ENCODE peak calls at places on chromosomes 4 and X, in four cellular contexts. G is NCI-H510A; Y is mucosa of gallbladder; L is activated CD4-positive, CD25-positive, alpha-beta regulatory T cell. V is an unnamed sample.

GRCh38 chrX:10892605-10893225 is 218.4 kb upstream of the HCCS start:
- DNase-seq in Y (no peak), G (no peak), L (no peak), V (no peak)

GRCh38 chr4:27168783-27169182 is 308.1 kb downstream of the STIM2 start:
- DNase-seq in Y (no peak), G (no peak), L (no peak), V (no peak)

GRCh38 chr4:119286377-119287002 is 35.4 kb downstream of the FABP2 start:
- DNase-seq in G (no peak), L (no peak), Y (no peak), V (no peak)

GRCh38 chr4:174629265-174629664 is 107.0 kb upstream of the HPGD start:
- DNase-seq in Y (no peak), G (no peak), L (no peak), V (no peak)

GRCh38 chr4:38728651-38729141 is 54.1 kb downstream of the TLR10 start:
- DNase-seq in G (peak), L (no peak), Y (peak), V (no peak)

GRCh38 chrX:150446995-150447394 is 83.9 kb downstream of the MAMLD1 start:
- DNase-seq in L (no peak), Y (no peak), G (no peak), V (no peak)

GRCh38 chr4:845233-845835 is 19.4 kb upstream of the CPLX1 start:
- DNase-seq in G (no peak), L (no peak), Y (no peak), V (no peak)

GRCh38 chrX:134654398-134655012 is 3.8 kb downstream of the PLAC1 start:
- DNase-seq in Y (no peak), G (no peak), L (no peak), V (no peak)

GRCh38 chr4:136078971-136079370 is 1453.3 kb downstream of the PCDH18 start:
- DNase-seq in Y (no peak), L (no peak), G (no peak), V (no peak)

GRCh38 chr4:26242451-26242850 is 78.4 kb upstream of the RBPJ start:
- DNase-seq in G (no peak), L (no peak), Y (no peak), V (no peak)

GRCh38 chrX:12447448-12448154 is 309.3 kb downstream of the FRMPD4 start:
- DNase-seq in G (no peak), L (no peak), Y (no peak), V (no peak)

GRCh38 chrX:41491267-41492004 is 44.3 kb downstream of the NYX start:
- DNase-seq in Y (no peak), G (no peak), L (no peak), V (no peak)

GRCh38 chr4:75547647-75548387 is 8.0 kb upstream of the ODAPH start:
- DNase-seq in G (peak), L (no peak), Y (peak), V (no peak)

GRCh38 chr4:76233534-76233933 is 18.0 kb upstream of the FAM47E start:
- DNase-seq in G (no peak), L (no peak), Y (no peak), V (no peak)

GRCh38 chr4:33625762-33626161 is 2618.6 kb downstream of the ARAP2 start:
- DNase-seq in L (no peak), Y (no peak), G (no peak), V (peak)

GRCh38 chr4:78644744-78645330 is 93.3 kb downstream of the ANXA3 start:
- DNase-seq in G (no peak), Y (peak), L (peak), V (no peak)

GRCh38 chrX:47523297-47523696 is 37.7 kb upstream of the ARAF start:
- DNase-seq in Y (peak), L (peak), G (peak), V (peak)

GRCh38 chr4:3009422-3009821 is 46.1 kb downstream of the GRK4 start:
- DNase-seq in L (no peak), G (no peak), Y (peak), V (no peak)

GRCh38 chrX:40003071-40003981 is 94.4 kb downstream of the BCOR start:
- DNase-seq in G (no peak), L (no peak), Y (no peak), V (no peak)

GRCh38 chr4:48557478-48557877 is 67.4 kb downstream of the ZAR1 start:
- DNase-seq in G (no peak), L (no peak), Y (no peak), V (no peak)

GRCh38 chrX:74521961-74522833 is 92.2 kb downstream of the RLIM start:
- DNase-seq in G (no peak), L (no peak), Y (peak), V (no peak)

GRCh38 chr4:88846232-88846790 is 148.7 kb upstream of the NAP1L5 start:
- DNase-seq in L (no peak), G (peak), Y (no peak), V (no peak)

V was measured in substantia nigra.